ENCODE peak calls at places on chromosomes 6 and 20, in ten cellular contexts. One of them, this sample, is unnamed.
A peak's percentile ranks its signal among the peaks of the same experiment; 100 is the strongest.

GRCh38 chr6:3707751-3708412 is 43.6 kb downstream of the PXDC1 start:
- DNase-seq in GM06990: no peak
- DNase-seq in neural progenitor cell: no peak
- DNase-seq in MCF 10A: no peak
- DNase-seq in H9: no peak
- DNase-seq in mucosa of descending colon: no peak
- DNase-seq in Calu3: no peak
- DNase-seq in hepatocyte: no peak
- DNase-seq in left ventricle myocardium inferior: no peak
- DNase-seq in breast epithelium: no peak
- DNase-seq in this sample: no peak

GRCh38 chr6:146910611-146911010 is 293.6 kb upstream of the STXBP5 start:
- DNase-seq in GM06990: no peak
- DNase-seq in neural progenitor cell: no peak
- DNase-seq in MCF 10A: no peak
- DNase-seq in H9: no peak
- DNase-seq in mucosa of descending colon: no peak
- DNase-seq in Calu3: no peak
- DNase-seq in hepatocyte: no peak
- DNase-seq in left ventricle myocardium inferior: no peak
- DNase-seq in breast epithelium: no peak
- DNase-seq in this sample: no peak

GRCh38 chr6:3228046-3228671 is 706 bp upstream of the TUBB2B start:
- DNase-seq in GM06990: peak; percentile 86
- DNase-seq in neural progenitor cell: peak; percentile 88
- DNase-seq in MCF 10A: no peak
- DNase-seq in H9: peak; percentile 94
- DNase-seq in mucosa of descending colon: no peak
- DNase-seq in Calu3: no peak
- DNase-seq in hepatocyte: peak; percentile 56
- DNase-seq in left ventricle myocardium inferior: no peak
- DNase-seq in breast epithelium: no peak
- DNase-seq in this sample: no peak

GRCh38 chr6:41306187-41306854 is 19.8 kb upstream of the TREM1 start:
- DNase-seq in GM06990: no peak
- DNase-seq in neural progenitor cell: peak; percentile 74
- DNase-seq in MCF 10A: peak; percentile 72
- DNase-seq in H9: peak; percentile 51
- DNase-seq in mucosa of descending colon: no peak
- DNase-seq in Calu3: peak; percentile 81
- DNase-seq in hepatocyte: peak; percentile 81
- DNase-seq in left ventricle myocardium inferior: no peak
- DNase-seq in breast epithelium: no peak
- DNase-seq in this sample: no peak

GRCh38 chr6:9540126-9540525 is 874.7 kb downstream of the TFAP2A start:
- DNase-seq in GM06990: no peak
- DNase-seq in neural progenitor cell: no peak
- DNase-seq in MCF 10A: peak; percentile 17
- DNase-seq in H9: no peak
- DNase-seq in mucosa of descending colon: no peak
- DNase-seq in Calu3: no peak
- DNase-seq in hepatocyte: no peak
- DNase-seq in left ventricle myocardium inferior: no peak
- DNase-seq in breast epithelium: no peak
- DNase-seq in this sample: no peak

GRCh38 chr20:34871320-34871926 is 1.2 kb downstream of the GGT7 start:
- DNase-seq in GM06990: no peak
- DNase-seq in neural progenitor cell: no peak
- DNase-seq in MCF 10A: no peak
- DNase-seq in H9: no peak
- DNase-seq in mucosa of descending colon: no peak
- DNase-seq in Calu3: no peak
- DNase-seq in hepatocyte: no peak
- DNase-seq in left ventricle myocardium inferior: no peak
- DNase-seq in breast epithelium: no peak
- DNase-seq in this sample: no peak

GRCh38 chr6:43476744-43477143 is 626 bp upstream of the TJAP1 start:
- DNase-seq in GM06990: no peak
- DNase-seq in neural progenitor cell: no peak
- DNase-seq in MCF 10A: no peak
- DNase-seq in H9: no peak
- DNase-seq in mucosa of descending colon: no peak
- DNase-seq in Calu3: no peak
- DNase-seq in hepatocyte: no peak
- DNase-seq in left ventricle myocardium inferior: no peak
- DNase-seq in breast epithelium: no peak
- DNase-seq in this sample: no peak

GRCh38 chr20:40160151-40160550 is 528.9 kb downstream of the MAFB start:
- DNase-seq in GM06990: no peak
- DNase-seq in neural progenitor cell: peak; percentile 68
- DNase-seq in MCF 10A: peak; percentile 78
- DNase-seq in H9: peak; percentile 70
- DNase-seq in mucosa of descending colon: peak; percentile 23
- DNase-seq in Calu3: peak; percentile 55
- DNase-seq in hepatocyte: peak; percentile 76
- DNase-seq in left ventricle myocardium inferior: peak; percentile 26
- DNase-seq in breast epithelium: no peak
- DNase-seq in this sample: no peak

GRCh38 chr6:128098000-128098581 is 197.2 kb upstream of the THEMIS start:
- DNase-seq in GM06990: no peak
- DNase-seq in neural progenitor cell: no peak
- DNase-seq in MCF 10A: peak; percentile 8
- DNase-seq in H9: no peak
- DNase-seq in mucosa of descending colon: no peak
- DNase-seq in Calu3: no peak
- DNase-seq in hepatocyte: no peak
- DNase-seq in left ventricle myocardium inferior: no peak
- DNase-seq in breast epithelium: no peak
- DNase-seq in this sample: no peak

GRCh38 chr20:56430471-56430870 is 18.4 kb downstream of the CASS4 start:
- DNase-seq in GM06990: no peak
- DNase-seq in neural progenitor cell: no peak
- DNase-seq in MCF 10A: no peak
- DNase-seq in H9: no peak
- DNase-seq in mucosa of descending colon: no peak
- DNase-seq in Calu3: no peak
- DNase-seq in hepatocyte: no peak
- DNase-seq in left ventricle myocardium inferior: no peak
- DNase-seq in breast epithelium: no peak
- DNase-seq in this sample: no peak

GRCh38 chr6:107331409-107332386 is 127.7 kb downstream of the PDSS2 start:
- DNase-seq in GM06990: no peak
- DNase-seq in neural progenitor cell: no peak
- DNase-seq in MCF 10A: no peak
- DNase-seq in H9: no peak
- DNase-seq in mucosa of descending colon: no peak
- DNase-seq in Calu3: no peak
- DNase-seq in hepatocyte: no peak
- DNase-seq in left ventricle myocardium inferior: no peak
- DNase-seq in breast epithelium: no peak
- DNase-seq in this sample: no peak

GRCh38 chr20:36825374-36826104 is 50.4 kb upstream of the TLDC2 start:
- DNase-seq in GM06990: no peak
- DNase-seq in neural progenitor cell: peak; percentile 34
- DNase-seq in MCF 10A: no peak
- DNase-seq in H9: no peak
- DNase-seq in mucosa of descending colon: no peak
- DNase-seq in Calu3: no peak
- DNase-seq in hepatocyte: no peak
- DNase-seq in left ventricle myocardium inferior: no peak
- DNase-seq in breast epithelium: no peak
- DNase-seq in this sample: no peak

GRCh38 chr6:125142614-125143013 is 11.0 kb upstream of the TPD52L1 start:
- DNase-seq in GM06990: no peak
- DNase-seq in neural progenitor cell: no peak
- DNase-seq in MCF 10A: no peak
- DNase-seq in H9: no peak
- DNase-seq in mucosa of descending colon: no peak
- DNase-seq in Calu3: no peak
- DNase-seq in hepatocyte: no peak
- DNase-seq in left ventricle myocardium inferior: no peak
- DNase-seq in breast epithelium: no peak
- DNase-seq in this sample: no peak

GRCh38 chr6:149560736-149561135 is 5.4 kb upstream of the GINM1 start:
- DNase-seq in GM06990: no peak
- DNase-seq in neural progenitor cell: peak; percentile 34
- DNase-seq in MCF 10A: peak; percentile 27
- DNase-seq in H9: peak; percentile 45
- DNase-seq in mucosa of descending colon: no peak
- DNase-seq in Calu3: peak; percentile 37
- DNase-seq in hepatocyte: peak; percentile 19
- DNase-seq in left ventricle myocardium inferior: no peak
- DNase-seq in breast epithelium: no peak
- DNase-seq in this sample: no peak

GRCh38 chr6:28248916-28249315 is 3.2 kb downstream of the ZKSCAN4 start:
- DNase-seq in GM06990: no peak
- DNase-seq in neural progenitor cell: no peak
- DNase-seq in MCF 10A: no peak
- DNase-seq in H9: no peak
- DNase-seq in mucosa of descending colon: no peak
- DNase-seq in Calu3: no peak
- DNase-seq in hepatocyte: no peak
- DNase-seq in left ventricle myocardium inferior: no peak
- DNase-seq in breast epithelium: no peak
- DNase-seq in this sample: no peak

GRCh38 chr6:82963527-82963926 is 102.1 kb downstream of the UBE3D start:
- DNase-seq in GM06990: no peak
- DNase-seq in neural progenitor cell: no peak
- DNase-seq in MCF 10A: no peak
- DNase-seq in H9: no peak
- DNase-seq in mucosa of descending colon: no peak
- DNase-seq in Calu3: no peak
- DNase-seq in hepatocyte: no peak
- DNase-seq in left ventricle myocardium inferior: no peak
- DNase-seq in breast epithelium: no peak
- DNase-seq in this sample: no peak

GRCh38 chr6:81171991-81172740 is 580.3 kb downstream of the TENT5A start:
- DNase-seq in GM06990: no peak
- DNase-seq in neural progenitor cell: no peak
- DNase-seq in MCF 10A: peak; percentile 18
- DNase-seq in H9: no peak
- DNase-seq in mucosa of descending colon: no peak
- DNase-seq in Calu3: peak; percentile 66
- DNase-seq in hepatocyte: no peak
- DNase-seq in left ventricle myocardium inferior: peak; percentile 23
- DNase-seq in breast epithelium: no peak
- DNase-seq in this sample: no peak

DNA sequence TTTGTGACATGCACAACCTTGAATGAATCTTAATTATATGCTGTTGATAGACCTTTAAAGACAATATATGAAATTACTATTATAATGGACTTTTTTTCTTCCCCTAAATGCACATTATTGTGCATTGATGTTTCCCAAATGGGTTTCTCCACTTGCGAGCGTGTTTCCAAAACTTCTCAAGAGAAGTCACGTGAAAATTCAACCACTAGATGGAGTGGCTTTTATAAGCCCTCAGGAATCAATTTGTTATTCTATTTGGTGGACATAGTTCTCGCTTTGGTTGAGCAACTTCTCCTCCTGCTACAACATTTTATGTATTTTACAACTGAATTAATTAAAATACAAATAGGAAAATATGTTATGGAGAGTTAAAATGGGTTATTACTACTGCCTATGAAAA is 9.0 kb downstream of the CNR1 start:
- DNase-seq in GM06990: no peak
- DNase-seq in neural progenitor cell: no peak
- DNase-seq in MCF 10A: no peak
- DNase-seq in H9: no peak
- DNase-seq in mucosa of descending colon: no peak
- DNase-seq in Calu3: no peak
- DNase-seq in hepatocyte: no peak
- DNase-seq in left ventricle myocardium inferior: no peak
- DNase-seq in breast epithelium: no peak
- DNase-seq in this sample: no peak
- TF ChIP-seq CTCF in GM06990: no peak
- TF ChIP-seq CTCF in neural progenitor cell: peak; percentile 30
- TF ChIP-seq CTCF in MCF 10A: no peak
- TF ChIP-seq CTCF in H9: peak; percentile 53
- TF ChIP-seq CTCF in mucosa of descending colon: no peak
- TF ChIP-seq CTCF in Calu3: no peak
- TF ChIP-seq CTCF in hepatocyte: no peak
- TF ChIP-seq CTCF in left ventricle myocardium inferior: no peak
- TF ChIP-seq CTCF in breast epithelium: no peak
- TF ChIP-seq CTCF in this sample: no peak

GRCh38 chr20:62368629-62369507 is 1.8 kb upstream of the LAMA5 start:
- DNase-seq in GM06990: no peak
- DNase-seq in neural progenitor cell: peak; percentile 95
- DNase-seq in MCF 10A: peak; percentile 76
- DNase-seq in H9: peak; percentile 86
- DNase-seq in mucosa of descending colon: no peak
- DNase-seq in Calu3: peak; percentile 62
- DNase-seq in hepatocyte: peak; percentile 85
- DNase-seq in left ventricle myocardium inferior: no peak
- DNase-seq in breast epithelium: no peak
- DNase-seq in this sample: no peak
- TF ChIP-seq CTCF in GM06990: no peak
- TF ChIP-seq CTCF in neural progenitor cell: peak; percentile 64
- TF ChIP-seq CTCF in MCF 10A: peak; percentile 30
- TF ChIP-seq CTCF in H9: peak; percentile 79
- TF ChIP-seq CTCF in mucosa of descending colon: peak; percentile 14
- TF ChIP-seq CTCF in Calu3: peak; percentile 81
- TF ChIP-seq CTCF in hepatocyte: peak; percentile 38
- TF ChIP-seq CTCF in left ventricle myocardium inferior: peak; percentile 65
- TF ChIP-seq CTCF in breast epithelium: no peak
- TF ChIP-seq CTCF in this sample: no peak

DNA sequence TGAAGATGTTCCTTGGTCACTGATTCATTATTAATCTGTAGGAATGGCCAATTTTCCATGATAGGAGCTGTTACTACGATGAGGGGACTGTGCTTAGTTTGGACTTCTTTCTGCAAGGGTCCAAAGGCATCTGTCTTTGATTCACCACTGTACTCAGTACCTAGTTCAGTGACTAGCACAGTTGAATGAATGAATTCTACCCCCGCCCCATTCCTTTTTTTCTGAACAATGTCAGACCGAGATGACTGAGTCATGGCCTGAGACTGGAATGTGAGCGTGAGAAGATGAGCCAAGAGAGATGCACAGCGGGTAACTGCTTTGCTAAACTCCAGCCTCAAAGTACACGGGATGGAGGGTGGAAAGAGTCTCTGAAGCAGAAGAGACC is 419 bp upstream of the SNHG17 start:
- DNase-seq in GM06990: no peak
- DNase-seq in neural progenitor cell: no peak
- DNase-seq in MCF 10A: peak; percentile 61
- DNase-seq in H9: no peak
- DNase-seq in mucosa of descending colon: no peak
- DNase-seq in Calu3: no peak
- DNase-seq in hepatocyte: no peak
- DNase-seq in left ventricle myocardium inferior: no peak
- DNase-seq in breast epithelium: no peak
- DNase-seq in this sample: no peak
- TF ChIP-seq CTCF in GM06990: no peak
- TF ChIP-seq CTCF in neural progenitor cell: no peak
- TF ChIP-seq CTCF in MCF 10A: no peak
- TF ChIP-seq CTCF in H9: no peak
- TF ChIP-seq CTCF in mucosa of descending colon: no peak
- TF ChIP-seq CTCF in Calu3: no peak
- TF ChIP-seq CTCF in hepatocyte: no peak
- TF ChIP-seq CTCF in left ventricle myocardium inferior: no peak
- TF ChIP-seq CTCF in breast epithelium: no peak
- TF ChIP-seq CTCF in this sample: no peak

GRCh38 chr6:73803562-73804221 is 107.7 kb downstream of the CD109 start:
- DNase-seq in GM06990: no peak
- DNase-seq in neural progenitor cell: peak; percentile 79
- DNase-seq in MCF 10A: peak; percentile 80
- DNase-seq in H9: peak; percentile 70
- DNase-seq in mucosa of descending colon: peak; percentile 23
- DNase-seq in Calu3: peak; percentile 67
- DNase-seq in hepatocyte: peak; percentile 59
- DNase-seq in left ventricle myocardium inferior: no peak
- DNase-seq in breast epithelium: no peak
- DNase-seq in this sample: no peak
- TF ChIP-seq CTCF in GM06990: peak; percentile 63
- TF ChIP-seq CTCF in neural progenitor cell: peak; percentile 79
- TF ChIP-seq CTCF in MCF 10A: peak; percentile 42
- TF ChIP-seq CTCF in H9: peak; percentile 76
- TF ChIP-seq CTCF in mucosa of descending colon: no peak
- TF ChIP-seq CTCF in Calu3: peak; percentile 56
- TF ChIP-seq CTCF in hepatocyte: peak; percentile 52
- TF ChIP-seq CTCF in left ventricle myocardium inferior: peak; percentile 45
- TF ChIP-seq CTCF in breast epithelium: no peak
- TF ChIP-seq CTCF in this sample: peak; percentile 48